ENCODE peak calls at places on chromosomes 6 and 20, in five cellular contexts. C, D, Z, B and F are unnamed samples. For H3K27me3, the result is how much of the 10 kb centered on the place peaks cover.

GRCh38 chr6:150004783-150005717 is 20.3 kb downstream of the RAET1L start:
- DNase-seq in B (peak), C (peak), Z (peak), D (peak), F (peak)

GRCh38 chr6:21479140-21479539 is 114.4 kb upstream of the SOX4 start:
- DNase-seq in D (no peak), C (no peak), Z (no peak), B (peak), F (peak)

GRCh38 chr20:11001767-11002540 is 328.2 kb upstream of the JAG1 start:
- DNase-seq in D (no peak), B (no peak), C (no peak), Z (peak), F (peak)

GRCh38 chr6:75532521-75532920 is 38.9 kb upstream of the FILIP1 start:
- DNase-seq in Z (no peak), D (no peak), B (no peak), C (no peak), F (no peak)

GRCh38 chr20:57660510-57661199 is 40.4 kb upstream of the ZBP1 start:
- DNase-seq in B (peak), D (no peak), C (no peak), Z (no peak), F (no peak)

GRCh38 chr20:13261460-13262301 is 40.6 kb downstream of the ISM1 start:
- DNase-seq in Z (peak), C (peak), D (peak), B (peak), F (peak)

GRCh38 chr20:49447364-49447763 is 35.1 kb downstream of the KCNB1 start:
- DNase-seq in B (no peak), D (no peak), Z (no peak), C (no peak), F (no peak)

GRCh38 chr6:148342146-148343027 is at the start of gene SASH1:
- DNase-seq in D (peak), B (peak), Z (peak), C (no peak), F (peak)

GRCh38 chr6:109194770-109195169 is 99.5 kb downstream of the CEP57L1 start:
- DNase-seq in Z (peak), B (no peak), D (no peak), C (no peak), F (no peak)

GRCh38 chr6:36576573-36576972 is 17.6 kb upstream of the SRSF3 start:
- DNase-seq in B (no peak), C (no peak), Z (no peak), D (no peak), F (no peak)

GRCh38 chr20:56572178-56572577 is 39.1 kb downstream of the FAM209B start:
- DNase-seq in B (no peak), D (no peak), C (no peak), Z (no peak), F (no peak)

GRCh38 chr6:63764318-63764916 is 128.8 kb downstream of the PHF3 start:
- DNase-seq in Z (peak), D (peak), C (no peak), B (no peak), F (no peak)

GRCh38 chr6:124960757-124961467 is 1.3 kb upstream of the RNF217 start:
- DNase-seq in D (no peak), Z (no peak), C (no peak), B (no peak), F (no peak)

GRCh38 chr6:12890171-12890790 is 173.7 kb downstream of the PHACTR1 start:
- DNase-seq in Z (no peak), C (no peak), B (peak), D (no peak), F (peak)

GRCh38 chr6:122276637-122277036 is 122.8 kb upstream of the HSF2 start:
- DNase-seq in Z (no peak), C (no peak), B (no peak), D (no peak), F (no peak)

GRCh38 chr20:21681219-21681931 is 24.1 kb upstream of the PAX1 start:
- DNase-seq in C (no peak), Z (no peak), B (no peak), D (no peak), F (peak)

GRCh38 chr20:62156592-62157386 is 13.2 kb downstream of the SS18L1 start:
- DNase-seq in D (no peak), B (peak), C (peak), Z (peak), F (peak)

GRCh38 chr20:40681684-40682083 is 7.4 kb downstream of the MAFB start:
- DNase-seq in Z (no peak), B (no peak), C (no peak), D (no peak), F (no peak)

GRCh38 chr20:13231031-13231752 is 10.1 kb downstream of the ISM1 start:
- DNase-seq in B (no peak), D (no peak), Z (no peak), C (peak), F (peak)

GRCh38 chr6:1136415-1136774 is 175.5 kb upstream of the FOXQ1 start:
- DNase-seq in Z (no peak), B (no peak), C (no peak), D (no peak), F (peak)

GRCh38 chr20:32969356-32970114 is 34.7 kb downstream of the SUN5 start:
- DNase-seq in B (peak), Z (peak), D (no peak), C (no peak), F (no peak)

GRCh38 chr6:87293526-87293925 is 28.9 kb upstream of the SMIM8 start:
- DNase-seq in B (no peak), D (no peak), C (no peak), Z (no peak), F (no peak)

GRCh38 chr20:46246527-46246926 is 61.8 kb downstream of the CDH22 start:
- DNase-seq in D (no peak), C (no peak), B (no peak), Z (no peak), F (no peak)

GRCh38 chr20:41052742-41053419 is 24.3 kb downstream of the TOP1 start:
- DNase-seq in Z (no peak), B (peak), C (no peak), D (no peak), F (peak)

GRCh38 chr20:48667889-48668413 is 159.8 kb downstream of the PREX1 start:
- DNase-seq in D (no peak), Z (no peak), B (no peak), C (no peak), F (peak)

GRCh38 chr20:32595143-32595542 is 10.0 kb upstream of the NOL4L start:
- DNase-seq in Z (no peak), D (no peak), B (no peak), C (no peak), F (no peak)

GRCh38 chr20:19211661-19212523 is 550 bp upstream of the SLC24A3 start:
- DNase-seq in B (peak), Z (peak), D (peak), C (no peak), F (peak)

GRCh38 chr6:119110601-119111548 is 32.4 kb upstream of the FAM184A start:
- DNase-seq in Z (peak), D (peak), B (peak), C (peak), F (no peak)

GRCh38 chr6:41040101-41040910 is 1.3 kb upstream of the UNC5CL start:
- DNase-seq in D (no peak), C (no peak), B (no peak), Z (peak), F (peak)

GRCh38 chr6:39029156-39030011 is 19.2 kb upstream of the GLP1R start:
- DNase-seq in B (peak), D (peak), Z (peak), C (peak), F (peak)

GRCh38 chr6:35087361-35088280 is 53.5 kb downstream of the TCP11 start:
- DNase-seq in C (no peak), B (no peak), D (no peak), Z (peak), F (no peak)

GRCh38 chr6:3546121-3546520 is 89.3 kb upstream of the SLC22A23 start:
- DNase-seq in D (no peak), C (no peak), B (no peak), Z (no peak), F (no peak)

GRCh38 chr6:24054388-24054787 is 71.6 kb upstream of the NRSN1 start:
- DNase-seq in D (no peak), B (no peak), C (no peak), Z (no peak), F (no peak)
- H3K4me3 ChIP-seq in D (no peak), B (no peak), C (no peak), Z (no peak), F (no peak)

GRCh38 chr20:4726710-4727391 is 5.1 kb downstream of the PRND start:
- DNase-seq in B (peak), C (no peak), D (no peak), Z (no peak), F (peak)

GRCh38 chr20:4728121-4728520 is 6.4 kb downstream of the PRND start:
- DNase-seq in D (no peak), Z (no peak), B (no peak), C (no peak), F (no peak)

GRCh38 chr20:4730782-4731181 is 9.1 kb downstream of the PRND start:
- DNase-seq in Z (peak), D (no peak), B (peak), C (no peak), F (no peak)

GRCh38 chr20:4725263-4725550 is 3.5 kb downstream of the PRND start:
- DNase-seq in B (no peak), Z (no peak), C (no peak), D (no peak), F (no peak)

DNA sequence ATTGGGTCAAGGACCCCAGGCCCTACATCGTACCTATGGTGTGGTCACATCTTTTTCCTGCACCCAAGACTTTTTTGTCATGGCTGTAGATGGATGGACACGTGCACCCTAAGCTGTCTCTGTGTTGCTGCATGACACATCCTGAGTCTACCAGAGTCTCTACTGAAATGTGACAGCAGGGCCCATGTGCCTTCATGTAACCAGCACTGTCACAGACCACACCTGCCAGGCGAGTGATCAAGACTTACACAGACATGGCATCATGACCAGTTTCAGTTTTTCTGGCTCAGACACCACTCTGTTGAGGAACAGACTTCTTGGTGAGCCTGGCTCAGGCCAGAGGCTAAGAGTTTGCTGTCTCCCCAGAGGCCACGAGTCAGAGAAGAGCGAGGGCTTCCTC is 7.6 kb downstream of the PRND start:
- DNase-seq in D (no peak), Z (no peak), B (no peak), C (no peak), F (no peak)
- H3K27me3 ChIP-seq in D (under half), Z (under half), B (under half), C (under half), F (under half)

GRCh38 chr20:4593149-4593525 is 128.6 kb upstream of the PRND start:
- DNase-seq in D (no peak), C (no peak), B (no peak), Z (no peak), F (no peak)
- H3K4me3 ChIP-seq in D (no peak), C (peak), B (peak), Z (no peak), F (no peak)

GRCh38 chr20:18094191-18094590 is 36.5 kb upstream of the OVOL2 start:
- DNase-seq in C (no peak), D (no peak), B (no peak), Z (no peak), F (no peak)
- H3K27me3 ChIP-seq in C (under half), D (under half), B (under half), Z (under half), F (under half)

GRCh38 chr6:16436550-16436949 is 198.2 kb downstream of the GMPR start:
- DNase-seq in Z (no peak), D (no peak), C (no peak), B (no peak), F (no peak)
- H3K4me3 ChIP-seq in Z (no peak), D (no peak), C (no peak), B (no peak), F (no peak)

GRCh38 chr20:2773812-2774211 is 26.6 kb downstream of the CPXM1 start:
- DNase-seq in D (no peak), C (no peak), Z (no peak), B (no peak), F (no peak)

GRCh38 chr20:2768632-2769015 is 31.8 kb downstream of the CPXM1 start:
- DNase-seq in D (no peak), B (no peak), Z (no peak), C (no peak), F (peak)

GRCh38 chr20:2767768-2768631 is 32.4 kb downstream of the CPXM1 start:
- DNase-seq in B (no peak), Z (no peak), C (no peak), D (no peak), F (peak)

GRCh38 chr20:2775139-2775538 is 25.3 kb downstream of the CPXM1 start:
- DNase-seq in B (no peak), D (no peak), Z (no peak), C (no peak), F (no peak)

GRCh38 chr20:2771631-2772080 is 28.8 kb downstream of the CPXM1 start:
- DNase-seq in D (no peak), C (no peak), B (no peak), Z (no peak), F (peak)
- H3K27me3 ChIP-seq in D (under half), C (under half), B (under half), Z (under half), F (under half)

DNA sequence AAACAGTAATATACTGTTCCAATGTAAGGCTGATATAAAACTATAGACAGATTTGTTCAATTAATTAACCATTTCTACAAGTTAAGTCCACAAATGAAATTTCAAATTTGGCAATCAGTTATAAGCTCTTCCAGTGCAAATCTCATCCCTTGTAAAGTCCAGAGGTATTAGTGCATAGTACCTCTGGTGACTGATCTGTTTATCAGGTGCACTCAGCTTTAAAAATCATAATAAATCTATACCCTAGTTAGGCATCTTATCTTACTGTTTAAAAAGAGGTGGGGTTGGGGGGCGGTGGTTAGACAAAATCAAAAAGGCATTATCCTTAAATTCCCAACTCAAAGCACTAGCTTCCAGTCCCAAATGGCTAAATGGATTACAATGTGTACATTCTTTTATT is 2.9 kb downstream of the FBXO30 start:
- DNase-seq in D (no peak), Z (no peak), B (no peak), C (no peak), F (no peak)
- H3K4me3 ChIP-seq in D (no peak), Z (no peak), B (no peak), C (no peak), F (no peak)

GRCh38 chr20:37911838-37912273 is 8.9 kb downstream of the VSTM2L start:
- DNase-seq in B (peak), Z (peak), C (no peak), D (no peak), F (peak)

GRCh38 chr20:37913563-37914366 is 10.8 kb downstream of the VSTM2L start:
- DNase-seq in D (no peak), Z (no peak), B (no peak), C (no peak), F (no peak)

GRCh38 chr20:37914367-37914671 is 11.4 kb downstream of the VSTM2L start:
- DNase-seq in B (no peak), Z (no peak), C (no peak), D (no peak), F (no peak)

GRCh38 chr20:37911262-37911661 is 8.3 kb downstream of the VSTM2L start:
- DNase-seq in C (no peak), Z (no peak), D (no peak), B (no peak), F (no peak)

GRCh38 chr20:37912874-37913273 is 9.9 kb downstream of the VSTM2L start:
- DNase-seq in B (no peak), D (no peak), Z (no peak), C (no peak), F (no peak)
- H3K27me3 ChIP-seq in B (under half), D (under half), Z (under half), C (under half), F (under half)